ENCODE peak calls at places on chromosomes 4 and X, in ten cellular contexts. N, T, C, X, F, V, K, I, O and L are unnamed samples.

GRCh38 chr4:23516719-23517118 is 373.1 kb downstream of the PPARGC1A start:
- DNase-seq in T (no peak), C (peak), V (no peak), X (no peak), N (no peak), I (no peak), O (no peak), K (no peak), F (no peak), L (no peak)

GRCh38 chr4:663438-664428 is 10.3 kb downstream of the ATP5ME start:
- DNase-seq in C (no peak), T (no peak), K (no peak), V (no peak), O (peak), F (no peak), I (no peak), X (peak), N (no peak), L (peak)

GRCh38 chrX:42505057-42505456 is 272.9 kb downstream of the PPP1R2C start:
- DNase-seq in X (no peak), O (no peak), K (no peak), N (no peak), V (no peak), I (no peak), F (no peak), T (no peak), C (no peak), L (no peak)

GRCh38 chr4:48706741-48707140 is 73.3 kb downstream of the FRYL start:
- DNase-seq in C (no peak), I (no peak), O (peak), N (no peak), V (no peak), X (no peak), T (no peak), F (no peak), K (no peak), L (no peak)

GRCh38 chr4:112823141-112823540 is 186.2 kb downstream of the LARP7 start:
- DNase-seq in O (no peak), V (no peak), F (no peak), I (no peak), T (no peak), N (no peak), K (no peak), C (no peak), X (no peak), L (no peak)

GRCh38 chr4:24971192-24971591 is 58.4 kb upstream of the CCDC149 start:
- DNase-seq in F (no peak), X (no peak), K (no peak), I (peak), T (no peak), V (no peak), N (peak), O (no peak), C (peak), L (no peak)

GRCh38 chrX:104392350-104392749 is 137.6 kb upstream of the ESX1 start:
- DNase-seq in O (no peak), X (no peak), N (peak), V (no peak), K (peak), F (no peak), T (no peak), C (peak), I (peak), L (no peak)

GRCh38 chr4:26947318-26947717 is 86.7 kb downstream of the STIM2 start:
- DNase-seq in T (no peak), I (no peak), V (no peak), K (no peak), F (no peak), N (no peak), O (no peak), C (no peak), X (no peak), L (no peak)

GRCh38 chr4:156295676-156296075 is 342.0 kb upstream of the CTSO start:
- DNase-seq in I (no peak), N (peak), O (no peak), V (no peak), T (no peak), X (no peak), K (no peak), C (peak), F (no peak), L (no peak)

GRCh38 chr4:109703664-109704351 is 563 bp upstream of the CASP6 start:
- DNase-seq in F (no peak), O (no peak), K (no peak), T (no peak), X (no peak), V (no peak), I (no peak), N (no peak), C (peak), L (no peak)

GRCh38 chr4:152936446-152937279 is 540 bp downstream of the FHDC1 start:
- DNase-seq in V (peak), T (peak), C (no peak), X (peak), K (peak), F (no peak), I (no peak), O (peak), N (peak), L (peak)

DNA sequence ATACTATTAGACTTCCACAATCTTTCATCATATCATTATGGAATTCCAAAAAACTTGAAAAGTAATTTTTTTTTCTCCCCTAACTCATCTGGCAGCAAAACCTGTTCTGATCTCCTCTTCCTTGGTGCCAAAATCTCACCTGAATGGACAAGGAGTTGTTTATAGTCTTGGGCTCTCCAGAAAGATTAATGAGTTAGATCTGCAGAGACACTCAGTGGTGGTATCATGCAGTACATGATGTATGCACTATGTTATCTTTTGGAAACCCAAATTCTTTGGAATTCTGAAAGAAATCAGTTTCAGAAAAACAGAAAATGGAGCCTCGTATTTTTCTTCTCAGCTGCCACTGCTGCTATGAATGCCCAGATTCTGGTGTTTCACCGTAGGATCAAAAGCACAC is 11.7 kb downstream of the GPM6B start:
- DNase-seq in V (no peak), F (no peak), O (no peak), I (no peak), C (no peak), X (peak), K (no peak), T (no peak), N (no peak), L (no peak)
- TF ChIP-seq CTCF in V (no peak), F (no peak), O (no peak), I (no peak), C (no peak), X (no peak), K (peak), T (no peak), N (no peak), L (no peak)

GRCh38 chr4:123995939-123996338 is 599.3 kb downstream of the SPRY1 start:
- DNase-seq in F (no peak), X (no peak), K (no peak), T (peak), I (no peak), O (no peak), N (peak), C (peak), V (no peak), L (no peak)

GRCh38 chr4:124000233-124000632 is 603.6 kb downstream of the SPRY1 start:
- DNase-seq in V (no peak), O (no peak), K (no peak), T (no peak), N (no peak), F (no peak), I (no peak), C (no peak), X (no peak), L (no peak)

GRCh38 chr4:123997736-123998449 is 601.3 kb downstream of the SPRY1 start:
- DNase-seq in F (no peak), V (no peak), O (no peak), C (no peak), T (no peak), I (no peak), X (no peak), N (no peak), K (no peak), L (no peak)

GRCh38 chr4:123994917-123995316 is 598.3 kb downstream of the SPRY1 start:
- DNase-seq in O (no peak), F (no peak), V (no peak), I (no peak), T (no peak), X (no peak), N (no peak), C (no peak), K (no peak), L (no peak)

GRCh38 chr4:123997116-123997515 is 600.5 kb downstream of the SPRY1 start:
- DNase-seq in V (no peak), O (no peak), X (no peak), N (no peak), F (no peak), C (no peak), I (no peak), T (no peak), K (no peak), L (peak)
- TF ChIP-seq CTCF in V (no peak), O (no peak), X (no peak), N (no peak), F (no peak), C (no peak), I (no peak), T (peak), K (no peak), L (no peak)

DNA sequence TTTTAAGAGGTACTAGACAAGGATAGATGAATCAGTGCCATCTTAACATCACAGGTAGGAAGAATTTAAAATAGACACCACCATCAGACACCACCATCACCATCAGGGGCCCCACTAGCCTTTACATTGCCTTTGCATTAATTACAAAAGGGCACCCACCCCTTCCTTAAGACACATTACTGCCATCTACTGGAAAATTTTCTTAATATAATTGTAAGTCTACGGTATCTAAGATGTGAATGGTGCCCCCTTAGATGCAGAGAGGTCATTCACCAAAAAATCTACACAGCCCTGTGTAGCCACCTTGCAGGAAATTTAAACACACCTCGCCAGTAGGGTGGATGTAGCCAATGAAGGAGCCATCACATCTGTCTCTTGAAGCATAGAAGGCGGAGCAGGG is 184.1 kb downstream of the MID1IP1 start:
- DNase-seq in I (no peak), F (no peak), C (peak), V (no peak), X (peak), T (no peak), N (peak), O (no peak), K (no peak), L (no peak)
- TF ChIP-seq CTCF in I (no peak), F (no peak), C (no peak), V (peak), X (no peak), T (peak), N (no peak), O (peak), K (no peak), L (no peak)

GRCh38 chr4:174828845-174829701 is at the start of gene GLRA3:
- DNase-seq in K (no peak), V (peak), C (peak), O (peak), X (peak), T (no peak), N (peak), I (no peak), F (no peak), L (peak)

DNA sequence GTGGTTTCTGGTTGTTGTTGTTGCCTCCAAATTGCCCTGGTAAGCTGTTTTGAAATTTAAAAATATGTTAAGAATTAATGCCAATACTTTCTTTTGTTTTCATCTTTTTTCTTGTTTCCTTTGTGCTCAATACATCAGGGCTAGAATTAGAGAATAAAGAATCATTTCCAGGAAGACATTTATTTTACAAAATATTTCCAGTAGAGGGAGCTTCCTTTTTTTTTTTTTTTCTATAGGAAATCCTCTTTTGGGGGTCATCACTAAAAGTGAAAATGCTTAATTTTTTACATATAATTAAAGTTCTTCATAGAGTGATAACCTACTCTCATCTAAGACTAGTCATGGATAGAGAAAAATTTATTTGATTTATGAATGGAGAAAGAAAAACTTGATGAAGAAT is 2.4 kb downstream of the GLRA3 start:
- DNase-seq in K (no peak), C (no peak), O (no peak), T (no peak), I (no peak), X (no peak), N (no peak), V (no peak), F (no peak), L (no peak)
- TF ChIP-seq CTCF in K (no peak), C (no peak), O (no peak), T (peak), I (no peak), X (no peak), N (no peak), V (no peak), F (no peak), L (peak)

GRCh38 chrX:69133561-69134542 is 31.4 kb downstream of the PJA1 start:
- DNase-seq in N (peak), X (no peak), C (peak), T (peak), O (peak), V (peak), I (no peak), K (peak), F (no peak), L (peak)
- TF ChIP-seq CTCF in N (peak), X (peak), C (peak), T (peak), O (peak), V (peak), I (no peak), K (peak), F (peak), L (peak)

GRCh38 chr4:75195111-75195510 is 262.2 kb downstream of the PARM1 start:
- DNase-seq in V (no peak), T (no peak), N (no peak), F (no peak), X (no peak), C (no peak), O (no peak), I (no peak), K (no peak), L (no peak)

GRCh38 chr4:75194180-75194579 is 261.3 kb downstream of the PARM1 start:
- DNase-seq in X (no peak), V (no peak), I (no peak), T (no peak), F (no peak), C (no peak), N (no peak), O (no peak), K (no peak), L (no peak)

DNA sequence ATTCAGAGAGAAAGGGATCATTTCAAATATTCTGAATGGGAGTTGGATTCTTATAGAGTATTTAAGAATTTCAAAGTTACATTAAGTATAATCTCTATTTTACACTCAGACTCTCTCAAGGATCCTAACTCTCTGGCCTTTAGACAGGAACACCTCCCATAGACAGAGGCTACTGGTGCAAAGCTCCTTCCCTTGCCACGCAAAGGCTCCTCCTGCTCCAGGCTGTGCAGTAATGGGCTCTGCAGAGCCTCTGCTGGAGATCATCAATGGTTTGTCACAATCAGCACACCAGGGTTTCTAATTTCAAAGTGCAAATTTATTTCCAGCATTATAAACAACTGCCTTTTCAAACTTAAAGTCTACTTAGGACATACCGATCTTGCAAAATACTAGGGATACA is 257.1 kb downstream of the PARM1 start:
- DNase-seq in K (no peak), C (no peak), F (no peak), N (no peak), T (no peak), X (no peak), I (no peak), V (no peak), O (no peak), L (no peak)
- TF ChIP-seq CTCF in K (no peak), C (no peak), F (no peak), N (no peak), T (no peak), X (no peak), I (no peak), V (no peak), O (no peak), L (no peak)

GRCh38 chr4:73661646-73662119 is 41.4 kb upstream of the RASSF6 start:
- DNase-seq in N (peak), C (peak), F (no peak), X (no peak), K (no peak), V (no peak), I (no peak), O (no peak), T (peak), L (no peak)
- TF ChIP-seq CTCF in N (no peak), C (no peak), F (no peak), X (no peak), K (no peak), V (no peak), I (no peak), O (no peak), T (peak), L (no peak)

DNA sequence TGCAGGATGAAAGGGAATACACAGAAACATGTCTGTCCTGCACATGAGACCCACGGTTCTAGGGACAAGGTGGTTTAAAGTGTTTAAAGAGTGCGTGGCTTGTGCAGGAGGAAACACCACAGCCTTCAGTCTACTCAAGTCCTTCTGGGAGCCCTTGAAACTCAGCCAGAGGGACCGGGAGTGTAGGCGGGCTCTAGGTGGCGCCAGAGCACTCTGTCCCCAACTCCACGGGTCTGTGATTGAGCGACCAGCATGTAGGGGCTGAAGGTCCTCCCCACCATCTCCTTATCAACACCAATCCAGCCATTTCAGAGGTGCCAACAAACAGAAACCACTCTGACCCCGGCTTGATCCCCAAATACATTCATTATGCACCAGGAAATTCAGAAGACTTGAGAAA is 82.0 kb upstream of the CLDN34 start:
- DNase-seq in K (peak), X (peak), F (no peak), V (no peak), O (peak), I (peak), T (no peak), N (peak), C (peak), L (peak)
- TF ChIP-seq CTCF in K (peak), X (peak), F (peak), V (no peak), O (peak), I (no peak), T (peak), N (peak), C (peak), L (peak)